ENCODE peak calls at places on chromosome 2, in seven cellular contexts. One of them, this sample, is unnamed.

GRCh38 chr2:217650229-217650628 is 352.6 kb downstream of the TNS1 start:
- DNase-seq in body of pancreas: no peak
- DNase-seq in heart left ventricle: no peak
- DNase-seq in IMR-90: no peak
- DNase-seq in esophagus squamous epithelium: no peak
- DNase-seq in tibial nerve: no peak
- DNase-seq in A549: peak; percentile 56
- DNase-seq in this sample: no peak

GRCh38 chr2:147224070-147224469 is 620.8 kb upstream of the ACVR2A start:
- DNase-seq in IMR-90: no peak
- DNase-seq in heart left ventricle: no peak
- DNase-seq in A549: no peak
- DNase-seq in tibial nerve: no peak
- DNase-seq in body of pancreas: no peak
- DNase-seq in esophagus squamous epithelium: no peak
- DNase-seq in this sample: no peak

GRCh38 chr2:186456941-186457340 is 29.1 kb upstream of the ZC3H15 start:
- DNase-seq in heart left ventricle: no peak
- DNase-seq in tibial nerve: no peak
- DNase-seq in body of pancreas: no peak
- DNase-seq in IMR-90: peak; percentile 92
- DNase-seq in esophagus squamous epithelium: no peak
- DNase-seq in A549: no peak
- DNase-seq in this sample: no peak

GRCh38 chr2:12261993-12262680 is 454.6 kb upstream of the TRIB2 start:
- DNase-seq in heart left ventricle: no peak
- DNase-seq in A549: no peak
- DNase-seq in tibial nerve: no peak
- DNase-seq in esophagus squamous epithelium: no peak
- DNase-seq in body of pancreas: no peak
- DNase-seq in IMR-90: peak; percentile 39
- DNase-seq in this sample: no peak

GRCh38 chr2:10504370-10504993 is 56.4 kb upstream of the ODC1 start:
- DNase-seq in heart left ventricle: no peak
- DNase-seq in IMR-90: no peak
- DNase-seq in tibial nerve: no peak
- DNase-seq in body of pancreas: no peak
- DNase-seq in A549: no peak
- DNase-seq in esophagus squamous epithelium: no peak
- DNase-seq in this sample: peak; percentile 4

GRCh38 chr2:101546376-101547058 is 71.6 kb upstream of the RFX8 start:
- DNase-seq in heart left ventricle: no peak
- DNase-seq in A549: no peak
- DNase-seq in tibial nerve: no peak
- DNase-seq in esophagus squamous epithelium: no peak
- DNase-seq in IMR-90: peak; percentile 60
- DNase-seq in body of pancreas: no peak
- DNase-seq in this sample: no peak

GRCh38 chr2:98936133-98936916 is at the start of gene CRACDL:
- DNase-seq in heart left ventricle: no peak
- DNase-seq in tibial nerve: no peak
- DNase-seq in body of pancreas: peak; percentile 73
- DNase-seq in A549: no peak
- DNase-seq in esophagus squamous epithelium: no peak
- DNase-seq in IMR-90: no peak
- DNase-seq in this sample: no peak

GRCh38 chr2:230896346-230897115 is 28.5 kb downstream of the GPR55 start:
- DNase-seq in A549: no peak
- DNase-seq in esophagus squamous epithelium: no peak
- DNase-seq in IMR-90: no peak
- DNase-seq in tibial nerve: no peak
- DNase-seq in heart left ventricle: no peak
- DNase-seq in body of pancreas: no peak
- DNase-seq in this sample: peak; percentile 53

GRCh38 chr2:231613655-231614558 is 21.2 kb downstream of the TEX44 start:
- DNase-seq in A549: peak; percentile 84
- DNase-seq in IMR-90: peak; percentile 80
- DNase-seq in heart left ventricle: peak; percentile 93
- DNase-seq in body of pancreas: peak; percentile 76
- DNase-seq in tibial nerve: peak; percentile 76
- DNase-seq in esophagus squamous epithelium: peak; percentile 50
- DNase-seq in this sample: peak; percentile 96

GRCh38 chr2:25303517-25304338 is 38.0 kb downstream of the DNMT3A start:
- DNase-seq in esophagus squamous epithelium: no peak
- DNase-seq in IMR-90: no peak
- DNase-seq in heart left ventricle: no peak
- DNase-seq in tibial nerve: no peak
- DNase-seq in body of pancreas: no peak
- DNase-seq in A549: no peak
- DNase-seq in this sample: no peak

GRCh38 chr2:130245976-130246375 is 47.7 kb upstream of the TUBA3E start:
- DNase-seq in tibial nerve: no peak
- DNase-seq in body of pancreas: no peak
- DNase-seq in esophagus squamous epithelium: no peak
- DNase-seq in IMR-90: no peak
- DNase-seq in heart left ventricle: no peak
- DNase-seq in A549: no peak
- DNase-seq in this sample: no peak

GRCh38 chr2:108560241-108560811 is 26.1 kb downstream of the LIMS1 start:
- DNase-seq in esophagus squamous epithelium: no peak
- DNase-seq in heart left ventricle: no peak
- DNase-seq in body of pancreas: no peak
- DNase-seq in IMR-90: no peak
- DNase-seq in A549: no peak
- DNase-seq in tibial nerve: no peak
- DNase-seq in this sample: no peak

GRCh38 chr2:193824474-193824873 is 1629.7 kb upstream of the TMEFF2 start:
- DNase-seq in tibial nerve: no peak
- DNase-seq in body of pancreas: no peak
- DNase-seq in A549: peak; percentile 44
- DNase-seq in esophagus squamous epithelium: no peak
- DNase-seq in heart left ventricle: no peak
- DNase-seq in IMR-90: no peak
- DNase-seq in this sample: no peak

GRCh38 chr2:128510701-128511100 is 192.0 kb upstream of the HS6ST1 start:
- DNase-seq in IMR-90: peak; percentile 72
- DNase-seq in A549: no peak
- DNase-seq in body of pancreas: no peak
- DNase-seq in heart left ventricle: no peak
- DNase-seq in esophagus squamous epithelium: no peak
- DNase-seq in tibial nerve: no peak
- DNase-seq in this sample: no peak

GRCh38 chr2:226578373-226578772 is 221.2 kb downstream of the IRS1 start:
- DNase-seq in tibial nerve: no peak
- DNase-seq in IMR-90: no peak
- DNase-seq in esophagus squamous epithelium: no peak
- DNase-seq in body of pancreas: no peak
- DNase-seq in A549: no peak
- DNase-seq in heart left ventricle: no peak
- DNase-seq in this sample: no peak

GRCh38 chr2:170973492-170974303 is 44.6 kb downstream of the GORASP2 start:
- DNase-seq in heart left ventricle: peak; percentile 86
- DNase-seq in tibial nerve: peak; percentile 80
- DNase-seq in body of pancreas: peak; percentile 93
- DNase-seq in esophagus squamous epithelium: no peak
- DNase-seq in IMR-90: peak; percentile 66
- DNase-seq in A549: peak; percentile 85
- DNase-seq in this sample: peak; percentile 81

GRCh38 chr2:179701524-179702110 is 159.8 kb downstream of the ZNF385B start:
- DNase-seq in IMR-90: peak; percentile 45
- DNase-seq in A549: no peak
- DNase-seq in body of pancreas: no peak
- DNase-seq in heart left ventricle: no peak
- DNase-seq in tibial nerve: no peak
- DNase-seq in esophagus squamous epithelium: no peak
- DNase-seq in this sample: no peak

GRCh38 chr2:216292886-216293291 is 79.4 kb downstream of the MARCHF4 start:
- DNase-seq in heart left ventricle: no peak
- DNase-seq in IMR-90: no peak
- DNase-seq in esophagus squamous epithelium: no peak
- DNase-seq in body of pancreas: peak; percentile 46
- DNase-seq in A549: no peak
- DNase-seq in tibial nerve: no peak
- DNase-seq in this sample: no peak

GRCh38 chr2:227623225-227623624 is 5.9 kb downstream of the SCYGR4 start:
- DNase-seq in heart left ventricle: no peak
- DNase-seq in IMR-90: peak; percentile 75
- DNase-seq in tibial nerve: no peak
- DNase-seq in esophagus squamous epithelium: no peak
- DNase-seq in body of pancreas: no peak
- DNase-seq in A549: no peak
- DNase-seq in this sample: no peak

GRCh38 chr2:228762565-228762964 is 508.5 kb downstream of the PID1 start:
- DNase-seq in body of pancreas: no peak
- DNase-seq in esophagus squamous epithelium: no peak
- DNase-seq in IMR-90: no peak
- DNase-seq in tibial nerve: no peak
- DNase-seq in heart left ventricle: no peak
- DNase-seq in A549: no peak
- DNase-seq in this sample: no peak

DNA sequence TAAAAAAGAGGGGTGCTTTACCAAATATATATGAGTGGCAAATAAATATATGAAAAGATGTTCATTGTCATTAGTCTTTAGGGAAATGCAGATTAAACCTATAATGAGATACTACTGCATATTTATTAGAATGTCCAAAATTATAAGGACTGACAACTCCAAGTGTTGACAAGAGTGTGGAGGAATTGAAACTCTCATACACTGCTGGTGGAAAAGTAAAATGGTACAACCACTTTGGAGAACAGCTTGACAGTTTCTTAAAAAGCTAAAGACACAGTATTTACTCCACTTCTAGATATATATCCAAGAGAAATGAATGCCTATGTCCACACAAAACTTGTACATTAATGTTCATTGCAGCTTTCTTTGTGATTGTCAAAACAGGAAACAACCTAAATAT is 50.4 kb downstream of the PLEK start:
- DNase-seq in esophagus squamous epithelium: no peak
- DNase-seq in heart left ventricle: no peak
- DNase-seq in IMR-90: no peak
- DNase-seq in tibial nerve: no peak
- DNase-seq in A549: no peak
- DNase-seq in body of pancreas: no peak
- DNase-seq in this sample: no peak
- TF ChIP-seq CTCF in esophagus squamous epithelium: no peak
- TF ChIP-seq CTCF in heart left ventricle: no peak
- TF ChIP-seq CTCF in IMR-90: no peak
- TF ChIP-seq CTCF in tibial nerve: no peak
- TF ChIP-seq CTCF in A549: no peak
- TF ChIP-seq CTCF in body of pancreas: no peak
- TF ChIP-seq CTCF in this sample: no peak

DNA sequence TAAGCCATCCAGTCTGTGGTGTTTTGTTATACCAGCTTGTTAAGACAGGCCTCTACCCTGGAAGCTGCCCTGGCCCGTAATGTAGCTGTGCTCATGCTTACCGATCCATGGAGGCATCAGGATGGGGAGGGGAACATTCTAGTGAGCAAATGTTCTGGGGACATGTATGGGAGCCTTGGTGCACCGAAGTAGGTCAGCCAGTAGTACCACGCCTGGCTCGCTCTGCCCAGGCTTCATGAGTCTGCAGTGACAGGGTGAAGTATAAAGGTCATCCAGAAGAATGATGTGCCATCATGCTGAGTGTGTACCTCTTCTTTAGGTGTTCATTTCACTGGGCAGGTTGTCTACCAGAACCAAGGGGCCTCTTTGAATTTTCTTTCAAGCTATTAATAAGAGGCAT is 16.3 kb downstream of the RASGRP3 start:
- DNase-seq in heart left ventricle: no peak
- DNase-seq in A549: no peak
- DNase-seq in body of pancreas: no peak
- DNase-seq in esophagus squamous epithelium: no peak
- DNase-seq in tibial nerve: no peak
- DNase-seq in IMR-90: no peak
- DNase-seq in this sample: no peak
- TF ChIP-seq POLR2A in heart left ventricle: no peak
- TF ChIP-seq POLR2A in A549: no peak
- TF ChIP-seq POLR2A in body of pancreas: no peak
- TF ChIP-seq POLR2A in esophagus squamous epithelium: no peak
- TF ChIP-seq POLR2A in tibial nerve: no peak
- TF ChIP-seq POLR2A in IMR-90: no peak
- TF ChIP-seq POLR2A in this sample: no peak

GRCh38 chr2:225295102-225295501 is 104.4 kb upstream of the NYAP2 start:
- DNase-seq in esophagus squamous epithelium: no peak
- DNase-seq in body of pancreas: no peak
- DNase-seq in IMR-90: no peak
- DNase-seq in A549: no peak
- DNase-seq in tibial nerve: no peak
- DNase-seq in heart left ventricle: no peak
- DNase-seq in this sample: no peak

GRCh38 chr2:225290723-225291400 is 108.6 kb upstream of the NYAP2 start:
- DNase-seq in body of pancreas: no peak
- DNase-seq in tibial nerve: no peak
- DNase-seq in A549: no peak
- DNase-seq in heart left ventricle: no peak
- DNase-seq in IMR-90: no peak
- DNase-seq in esophagus squamous epithelium: no peak
- DNase-seq in this sample: no peak

GRCh38 chr2:225288986-225289385 is 110.5 kb upstream of the NYAP2 start:
- DNase-seq in tibial nerve: no peak
- DNase-seq in IMR-90: peak; percentile 67
- DNase-seq in body of pancreas: no peak
- DNase-seq in heart left ventricle: no peak
- DNase-seq in A549: peak; percentile 37
- DNase-seq in esophagus squamous epithelium: no peak
- DNase-seq in this sample: no peak

GRCh38 chr2:225293638-225294037 is 105.9 kb upstream of the NYAP2 start:
- DNase-seq in heart left ventricle: no peak
- DNase-seq in A549: no peak
- DNase-seq in IMR-90: no peak
- DNase-seq in body of pancreas: no peak
- DNase-seq in esophagus squamous epithelium: no peak
- DNase-seq in tibial nerve: no peak
- DNase-seq in this sample: no peak
- H3K4me3 ChIP-seq in heart left ventricle: no peak overlapping the region
- H3K4me3 ChIP-seq in A549: no peak overlapping the region
- H3K4me3 ChIP-seq in IMR-90: no peak overlapping the region
- H3K4me3 ChIP-seq in body of pancreas: no peak overlapping the region
- H3K4me3 ChIP-seq in esophagus squamous epithelium: no peak overlapping the region
- H3K4me3 ChIP-seq in tibial nerve: no peak overlapping the region
- H3K4me3 ChIP-seq in this sample: no peak overlapping the region

DNA sequence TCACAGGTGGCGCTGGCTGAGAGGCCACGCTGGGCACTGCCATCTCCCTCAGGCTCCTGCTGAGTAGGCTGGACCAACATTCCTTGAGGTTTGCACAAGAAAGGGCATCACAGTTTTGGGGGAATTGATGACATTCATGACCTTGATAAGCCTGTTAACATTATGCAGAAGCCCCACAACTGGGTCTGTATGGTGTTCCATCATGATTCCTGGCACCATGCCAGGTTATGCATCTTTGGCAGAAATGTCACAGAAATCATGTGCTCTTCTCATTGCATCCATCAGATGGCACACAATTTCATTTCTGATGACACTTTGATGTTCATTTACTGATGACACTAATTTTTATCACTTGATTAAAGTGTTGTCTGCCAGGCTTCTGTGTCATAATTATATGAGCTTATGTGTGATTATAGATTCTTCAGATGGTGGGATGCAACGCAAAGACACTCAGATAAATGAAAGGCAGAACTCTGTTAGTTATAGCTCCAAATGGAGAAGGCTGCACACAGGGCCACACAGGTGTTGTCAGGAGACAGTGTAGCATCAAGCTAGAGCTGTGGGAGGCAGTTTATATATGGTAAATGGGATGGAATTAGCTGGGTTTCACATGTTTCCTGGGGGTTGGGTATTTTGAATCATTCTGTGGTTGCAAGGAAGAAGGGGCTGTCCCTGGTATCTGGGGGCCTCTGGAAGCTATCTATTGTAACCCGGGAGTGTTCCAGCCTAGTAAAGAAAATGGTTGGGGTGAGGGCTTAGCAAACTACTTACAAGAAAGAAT is 191.3 kb downstream of the SLC39A10 start:
- DNase-seq in tibial nerve: no peak
- DNase-seq in esophagus squamous epithelium: no peak
- DNase-seq in A549: peak; percentile 14
- DNase-seq in heart left ventricle: no peak
- DNase-seq in body of pancreas: no peak
- DNase-seq in IMR-90: no peak
- DNase-seq in this sample: no peak
- TF ChIP-seq CTCF in tibial nerve: no peak
- TF ChIP-seq CTCF in esophagus squamous epithelium: no peak
- TF ChIP-seq CTCF in A549: no peak
- TF ChIP-seq CTCF in heart left ventricle: no peak
- TF ChIP-seq CTCF in body of pancreas: no peak
- TF ChIP-seq CTCF in IMR-90: no peak
- TF ChIP-seq CTCF in this sample: no peak

This sample was measured in lower leg skin.